ENCODE peak calls at places on chromosomes 1 and 21, in eight cellular contexts. J is esophagus squamous epithelium; D is neural crest cell; P is Daoy; A is memory B cell; W is HL-60; E is Jurkat, Clone E6-1; O is retinal pigment epithelial cell. V is an unnamed sample.

GRCh38 chr1:9145021-9145668 is 16.2 kb upstream of the GPR157 start:
- DNase-seq in O (no peak), W (peak), E (no peak), J (no peak), P (peak), A (no peak), D (no peak), V (no peak)

GRCh38 chr21:37232274-37233018 is 34.7 kb downstream of the VPS26C start:
- DNase-seq in W (no peak), E (no peak), D (no peak), O (no peak), P (no peak), A (peak), J (no peak), V (no peak)

GRCh38 chr1:119209943-119210342 is 69.5 kb upstream of the WARS2 start:
- DNase-seq in P (no peak), O (no peak), D (no peak), W (no peak), A (no peak), J (no peak), E (no peak), V (no peak)

GRCh38 chr21:44982558-44983244 is 42.9 kb downstream of the SLX9 start:
- DNase-seq in E (no peak), P (peak), A (no peak), D (no peak), O (peak), W (no peak), J (no peak), V (peak)

GRCh38 chr1:117136749-117137148 is 15.2 kb upstream of the TRIM45 start:
- DNase-seq in E (no peak), D (no peak), J (no peak), W (no peak), O (no peak), A (no peak), P (no peak), V (no peak)

GRCh38 chr1:18602533-18603211 is 28.0 kb upstream of the PAX7 start:
- DNase-seq in E (no peak), D (no peak), W (no peak), O (no peak), P (no peak), J (no peak), A (no peak), V (no peak)

GRCh38 chr1:177014325-177014724 is 150.2 kb downstream of the ASTN1 start:
- DNase-seq in P (no peak), E (no peak), W (no peak), A (no peak), J (no peak), O (no peak), D (no peak), V (no peak)

GRCh38 chr1:97919568-97920261 is 1.1 kb downstream of the DPYD start:
- DNase-seq in W (no peak), E (no peak), D (no peak), J (no peak), P (no peak), O (no peak), A (no peak), V (no peak)

GRCh38 chr1:204225841-204226745 is 12.3 kb upstream of the GOLT1A start:
- DNase-seq in D (no peak), P (peak), E (no peak), J (no peak), W (no peak), A (no peak), O (no peak), V (no peak)

GRCh38 chr21:37459575-37459974 is 93.0 kb downstream of the DYRK1A start:
- DNase-seq in W (no peak), O (no peak), P (no peak), J (no peak), D (no peak), A (no peak), E (no peak), V (no peak)

V was measured in ascending aorta.